ENCODE peak calls at places on chromosomes 4 and X, in nine cellular contexts. S, Y, Q, J, P, A, M, L and U are unnamed samples.

GRCh38 chr4:119299221-119300071 is 22.5 kb downstream of the FABP2 start:
- DNase-seq in S (peak), Y (no peak), Q (no peak), J (peak), P (peak), A (no peak), M (peak), L (no peak), U (peak)

GRCh38 chr4:108547682-108548081 is 72.7 kb upstream of the RPL34 start:
- DNase-seq in S (no peak), Y (no peak), Q (no peak), J (no peak), P (no peak), A (no peak), M (no peak), L (no peak), U (no peak)

GRCh38 chrX:142089193-142089592 is 115.9 kb downstream of the MAGEC2 start:
- DNase-seq in S (peak), Y (no peak), Q (no peak), J (peak), P (no peak), A (no peak), M (no peak), L (no peak), U (peak)

GRCh38 chrX:18041656-18042055 is 179.0 kb downstream of the BEND2 start:
- DNase-seq in S (no peak), Y (no peak), Q (no peak), J (no peak), P (no peak), A (no peak), M (no peak), L (no peak), U (no peak)

GRCh38 chrX:154458116-154458953 is at the start of gene PLXNA3:
- DNase-seq in S (peak), Y (peak), Q (peak), J (no peak), P (no peak), A (no peak), M (no peak), L (peak), U (no peak)

GRCh38 chrX:101485212-101486064 is at the start of gene ARMCX4:
- DNase-seq in S (peak), Y (peak), Q (peak), J (peak), P (peak), A (peak), M (no peak), L (peak), U (peak)

GRCh38 chrX:1400731-1401471 is 9.0 kb upstream of the SLC25A6 start:
- DNase-seq in S (no peak), Y (no peak), Q (peak), J (no peak), P (no peak), A (no peak), M (no peak), L (no peak), U (no peak)

GRCh38 chr4:24583451-24584174 is 741 bp downstream of the DHX15 start:
- DNase-seq in S (peak), Y (peak), Q (peak), J (peak), P (peak), A (peak), M (peak), L (peak), U (peak)

DNA sequence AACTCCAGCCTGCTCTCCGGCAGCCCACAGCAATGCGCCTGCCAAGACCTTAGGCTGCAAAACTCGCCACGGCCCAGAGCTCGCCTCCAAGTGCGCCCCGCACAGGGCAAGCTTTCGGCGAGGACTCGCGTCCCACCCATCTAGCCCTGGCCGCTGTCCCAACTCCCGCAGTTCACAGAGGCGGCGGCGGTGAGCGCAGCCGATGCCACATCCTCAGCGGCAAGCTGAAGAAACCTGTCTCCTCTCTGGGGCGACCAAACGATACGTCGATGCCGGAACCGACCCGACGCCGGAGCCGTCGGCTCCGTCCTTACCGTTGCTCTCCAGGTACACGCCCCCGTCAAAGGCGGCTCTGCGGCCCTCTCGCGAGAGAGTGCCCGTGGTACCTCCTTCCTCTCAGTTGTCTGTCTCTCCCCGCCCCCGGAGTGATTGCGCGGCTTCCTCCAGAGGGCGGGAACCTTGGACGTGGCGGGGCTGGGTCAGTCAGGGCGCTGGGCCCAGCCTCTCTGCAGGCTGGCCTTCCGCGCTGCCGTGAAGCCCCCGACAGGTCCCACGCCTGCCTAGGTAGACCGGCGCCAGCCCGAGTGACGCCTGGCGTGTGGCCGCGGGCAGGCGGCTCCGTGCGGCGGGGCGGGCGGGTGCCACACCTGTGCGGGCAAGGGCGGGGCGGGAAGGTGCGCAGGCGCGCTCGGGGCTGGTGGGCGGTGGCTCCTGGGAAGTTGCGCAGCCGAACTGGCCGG is 380 bp upstream of the RAB33B start:
- DNase-seq in S (peak), Y (peak), Q (peak), J (peak), P (peak), A (peak), M (peak), L (peak), U (peak)
- TF ChIP-seq CTCF in S (no peak), Y (no peak), Q (no peak), J (no peak), P (no peak), A (no peak), M (peak), L (no peak), U (no peak)

DNA sequence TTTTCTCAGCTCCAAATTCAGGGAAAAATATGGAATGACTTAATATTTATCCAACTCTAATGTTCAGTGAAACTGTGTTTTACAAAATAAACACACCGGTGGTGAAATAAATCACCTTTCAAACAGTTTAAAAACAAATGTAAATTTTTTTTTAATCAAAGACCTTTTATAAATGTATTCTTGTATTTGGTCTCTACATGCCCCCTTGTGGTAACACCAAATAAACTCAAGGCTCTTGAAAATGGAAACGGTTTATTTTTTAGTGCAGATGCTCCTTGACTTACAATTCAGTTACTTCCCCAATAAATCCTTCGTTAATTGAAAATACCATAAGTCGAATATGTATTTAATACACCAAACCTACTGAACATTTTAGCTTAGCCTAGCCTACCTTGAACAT is 45.9 kb upstream of the ITM2A start:
- DNase-seq in S (peak), Y (no peak), Q (no peak), J (peak), P (peak), A (no peak), M (no peak), L (no peak), U (no peak)
- TF ChIP-seq CTCF in S (peak), Y (peak), Q (peak), J (peak), P (peak), A (peak), M (no peak), L (peak), U (no peak)

GRCh38 chr4:30294295-30294694 is 425.9 kb upstream of the PCDH7 start:
- DNase-seq in S (no peak), Y (no peak), Q (no peak), J (no peak), P (no peak), A (no peak), M (no peak), L (no peak), U (no peak)

GRCh38 chr4:30295652-30296051 is 424.5 kb upstream of the PCDH7 start:
- DNase-seq in S (no peak), Y (no peak), Q (no peak), J (no peak), P (no peak), A (no peak), M (no peak), L (peak), U (no peak)
- TF ChIP-seq CTCF in S (no peak), Y (no peak), Q (no peak), J (no peak), P (no peak), A (no peak), M (no peak), L (no peak), U (no peak)

GRCh38 chr4:4985844-4986243 is 33.4 kb downstream of the CYTL1 start:
- DNase-seq in S (no peak), Y (no peak), Q (no peak), J (no peak), P (no peak), A (no peak), M (no peak), L (no peak), U (no peak)
- TF ChIP-seq CTCF in S (peak), Y (no peak), Q (no peak), J (peak), P (no peak), A (no peak), M (no peak), L (no peak), U (no peak)

DNA sequence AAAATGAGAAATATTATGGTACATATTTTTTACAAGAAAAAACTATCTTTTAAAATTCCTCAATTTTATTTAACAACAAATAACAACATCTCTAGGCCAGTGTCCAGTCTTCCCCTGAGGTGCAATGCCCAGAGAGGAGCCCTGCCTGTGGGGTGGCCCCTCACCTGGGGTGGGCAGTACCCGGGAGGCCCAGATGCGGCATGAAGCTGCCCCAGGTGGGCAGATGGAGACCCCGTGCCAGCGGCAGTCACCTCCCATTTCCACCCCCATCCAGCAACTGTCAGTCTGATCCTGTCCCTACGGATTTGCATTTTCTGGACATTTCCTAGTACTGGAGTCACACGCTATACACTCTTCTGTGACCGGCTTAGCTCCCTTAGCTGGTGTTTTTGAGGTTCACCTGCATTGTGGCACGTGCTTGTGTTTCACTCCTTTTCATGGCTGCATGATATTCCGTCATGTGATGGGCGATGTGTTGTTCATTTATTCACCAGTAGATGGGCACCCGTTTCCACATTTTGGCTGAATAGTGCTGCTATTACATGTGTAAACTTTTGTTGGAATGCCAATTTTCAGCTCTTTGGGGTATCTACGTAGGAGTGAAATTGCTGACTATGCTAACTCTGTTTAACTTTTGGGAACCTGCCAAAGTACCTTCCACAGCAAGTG is 11.9 kb upstream of the MAEA start:
- DNase-seq in S (peak), Y (no peak), Q (no peak), J (peak), P (no peak), A (no peak), M (no peak), L (no peak), U (no peak)
- TF ChIP-seq CTCF in S (peak), Y (no peak), Q (no peak), J (no peak), P (peak), A (no peak), M (no peak), L (no peak), U (peak)

GRCh38 chr4:138555584-138555983 is 313.4 kb upstream of the SLC7A11 start:
- DNase-seq in S (peak), Y (no peak), Q (no peak), J (no peak), P (no peak), A (no peak), M (no peak), L (no peak), U (no peak)
- TF ChIP-seq CTCF in S (peak), Y (no peak), Q (no peak), J (no peak), P (peak), A (no peak), M (no peak), L (no peak), U (peak)

DNA sequence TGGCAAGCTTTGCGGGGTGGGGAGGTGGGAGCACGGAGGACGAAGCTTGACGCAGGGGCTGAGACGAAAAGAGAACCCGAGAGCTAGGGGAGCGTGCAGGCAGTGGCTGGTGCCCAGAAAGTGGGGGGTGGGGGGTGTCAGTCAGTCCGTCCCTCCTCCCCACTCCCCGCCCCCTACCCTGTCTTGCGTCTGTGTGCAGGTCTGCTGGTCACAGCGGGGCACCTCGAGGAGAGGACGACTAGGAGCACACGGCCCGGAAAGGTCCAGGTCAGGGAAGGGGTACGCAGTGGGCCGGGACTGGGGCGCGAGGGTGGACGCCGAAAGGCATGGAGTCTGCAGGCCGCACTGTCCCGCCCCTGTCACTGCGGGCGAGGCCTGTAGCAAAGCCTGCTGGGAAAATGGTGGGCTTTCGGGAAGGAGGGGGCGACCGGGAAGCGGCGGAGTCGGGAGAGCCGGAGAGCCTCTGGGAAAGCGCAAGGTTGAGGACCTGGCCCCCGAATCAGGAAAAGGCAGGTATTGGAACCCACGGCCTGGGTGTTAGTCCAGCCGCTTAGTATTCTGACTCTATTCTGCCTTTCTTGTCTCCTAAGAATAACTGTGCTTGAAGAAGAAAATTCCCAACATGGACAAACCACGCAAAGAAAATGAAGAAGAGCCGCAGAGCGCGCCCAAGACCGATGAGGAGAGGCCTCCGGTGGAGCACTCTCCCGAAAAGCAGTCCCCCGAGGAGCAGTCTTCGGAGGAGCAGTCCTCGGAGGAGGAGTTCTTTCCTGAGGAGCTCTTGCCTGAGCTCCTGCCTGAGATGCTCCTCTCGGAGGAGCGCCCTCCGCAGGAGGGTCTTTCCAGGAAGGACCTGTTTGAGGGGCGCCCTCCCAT is 758 bp downstream of the TCEAL1 start:
- DNase-seq in S (peak), Y (peak), Q (peak), J (peak), P (peak), A (no peak), M (peak), L (peak), U (peak)
- TF ChIP-seq CTCF in S (peak), Y (peak), Q (peak), J (peak), P (peak), A (no peak), M (peak), L (peak), U (peak)

DNA sequence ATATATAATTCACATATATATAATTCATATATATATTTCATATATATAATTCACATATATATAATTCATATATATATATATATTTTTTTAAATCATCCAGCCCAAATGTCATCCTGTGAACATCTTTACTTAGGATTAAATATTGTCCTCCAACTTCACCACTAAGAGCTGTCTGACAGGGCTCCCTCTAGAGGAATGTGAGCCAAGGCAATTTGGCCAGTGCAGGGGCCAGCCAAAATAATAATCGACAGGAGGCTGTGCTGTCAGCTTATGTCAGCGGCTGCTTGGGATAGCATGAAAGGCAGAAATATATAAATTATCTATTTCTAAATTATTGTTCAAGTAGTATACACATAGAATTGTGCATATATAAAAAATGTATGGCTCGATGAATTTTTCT is 29.5 kb downstream of the EGFL6 start:
- DNase-seq in S (peak), Y (no peak), Q (no peak), J (peak), P (peak), A (no peak), M (no peak), L (no peak), U (no peak)
- TF ChIP-seq CTCF in S (peak), Y (no peak), Q (no peak), J (peak), P (peak), A (no peak), M (no peak), L (no peak), U (no peak)

GRCh38 chr4:172599554-172599953 is 569.1 kb upstream of the GALNT7 start:
- DNase-seq in S (no peak), Y (no peak), Q (no peak), J (no peak), P (no peak), A (no peak), M (no peak), L (no peak), U (no peak)

GRCh38 chr4:172601195-172601594 is 567.4 kb upstream of the GALNT7 start:
- DNase-seq in S (no peak), Y (no peak), Q (no peak), J (no peak), P (no peak), A (no peak), M (no peak), L (no peak), U (no peak)

DNA sequence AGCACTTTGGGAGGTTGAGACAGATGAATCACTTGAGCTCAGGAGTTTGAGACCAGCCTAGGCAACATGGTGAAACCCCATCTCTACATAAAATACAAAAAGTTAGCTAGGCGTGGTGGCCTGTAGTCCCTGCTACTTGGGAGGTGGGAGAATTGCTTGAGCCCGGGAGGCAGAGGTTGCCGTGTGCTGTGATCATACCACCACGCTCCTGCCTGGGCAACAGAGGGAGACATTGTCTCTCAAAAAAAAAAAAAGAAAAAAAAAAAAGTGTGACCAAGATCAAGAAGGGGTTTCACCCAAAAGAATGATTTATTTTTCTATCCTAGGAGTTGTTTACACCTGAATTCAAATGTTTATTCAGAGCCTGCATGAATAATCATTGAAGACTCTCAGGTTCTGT is 572.4 kb upstream of the GALNT7 start:
- DNase-seq in S (no peak), Y (no peak), Q (no peak), J (no peak), P (no peak), A (no peak), M (no peak), L (no peak), U (no peak)
- TF ChIP-seq CTCF in S (no peak), Y (no peak), Q (no peak), J (no peak), P (no peak), A (no peak), M (peak), L (no peak), U (no peak)